ENCODE peak calls at places on chromosomes 3 and 15, in seven cellular contexts. R, C, J, I, T, N and K are unnamed samples. For H3K4me1, the result is how much of the 10 kb centered on the place peaks cover.

GRCh38 chr3:150184426-150185071 is 213.9 kb upstream of the PFN2 start:
- DNase-seq in R (no peak), C (no peak), J (no peak), I (peak), T (no peak), N (no peak), K (no peak)

GRCh38 chr15:74642724-74643367 is 27.2 kb downstream of the CLK3 start:
- DNase-seq in R (peak), C (no peak), J (no peak), I (peak), T (no peak), N (no peak), K (peak)

GRCh38 chr15:50751394-50751793 is 14.1 kb downstream of the SPPL2A start:
- DNase-seq in R (no peak), C (no peak), J (no peak), I (no peak), T (no peak), N (no peak), K (no peak)

GRCh38 chr3:38843898-38844297 is 27.9 kb upstream of the SCN10A start:
- DNase-seq in R (no peak), C (no peak), J (no peak), I (peak), T (no peak), N (no peak), K (peak)

GRCh38 chr3:101203411-101203810 is 117.0 kb downstream of the IMPG2 start:
- DNase-seq in R (no peak), C (no peak), J (no peak), I (peak), T (no peak), N (no peak), K (no peak)

GRCh38 chr3:23809840-23810341 is 4.1 kb downstream of the UBE2E1 start:
- DNase-seq in R (no peak), C (no peak), J (no peak), I (no peak), T (no peak), N (peak), K (no peak)

GRCh38 chr3:149808209-149808829 is 4.7 kb upstream of the RNF13 start:
- DNase-seq in R (peak), C (peak), J (peak), I (peak), T (peak), N (peak), K (peak)

GRCh38 chr3:177041730-177042551 is 155.3 kb downstream of the TBL1XR1 start:
- DNase-seq in R (no peak), C (no peak), J (no peak), I (no peak), T (no peak), N (no peak), K (no peak)

GRCh38 chr3:191282262-191283215 is 46.7 kb upstream of the CCDC50 start:
- DNase-seq in R (no peak), C (no peak), J (no peak), I (no peak), T (no peak), N (no peak), K (no peak)

GRCh38 chr3:141998674-141999290 is 122.3 kb downstream of the ATP1B3 start:
- DNase-seq in R (no peak), C (no peak), J (no peak), I (peak), T (no peak), N (no peak), K (no peak)

GRCh38 chr3:139694542-139694941 is 16.8 kb upstream of the NMNAT3 start:
- DNase-seq in R (no peak), C (no peak), J (no peak), I (no peak), T (no peak), N (no peak), K (no peak)

GRCh38 chr3:127439621-127440020 is 150.9 kb downstream of the TPRA1 start:
- DNase-seq in R (no peak), C (no peak), J (no peak), I (no peak), T (no peak), N (no peak), K (no peak)

GRCh38 chr3:143041901-143042300 is 40.5 kb downstream of the U2SURP start:
- DNase-seq in R (no peak), C (no peak), J (no peak), I (no peak), T (no peak), N (no peak), K (no peak)

GRCh38 chr3:143040264-143040879 is 39.0 kb downstream of the U2SURP start:
- DNase-seq in R (no peak), C (no peak), J (no peak), I (peak), T (no peak), N (no peak), K (no peak)

DNA sequence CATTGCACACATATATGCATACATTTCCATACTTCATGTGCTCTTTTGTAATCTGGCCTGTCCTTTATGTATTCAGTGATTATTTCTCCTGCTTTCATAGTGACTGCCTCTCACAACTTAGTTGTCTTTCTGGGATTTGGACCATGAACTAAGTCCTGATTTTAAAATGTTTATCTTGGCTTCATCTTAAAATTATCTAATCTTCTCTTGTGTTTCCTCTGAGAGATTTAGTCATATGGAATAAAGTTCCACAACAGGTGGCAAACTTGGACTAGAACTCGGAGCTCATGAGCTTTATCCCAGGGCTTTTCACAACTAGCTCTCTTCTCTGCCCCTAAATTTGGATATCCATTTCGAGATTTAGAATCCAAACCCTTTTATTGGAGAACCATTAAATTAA is 44.3 kb downstream of the U2SURP start:
- DNase-seq in R (no peak), C (no peak), J (no peak), I (no peak), T (no peak), N (no peak), K (no peak)
- TF ChIP-seq CTCF in R (no peak), C (no peak), J (no peak), I (no peak), T (no peak), N (no peak), K (no peak)

GRCh38 chr15:66454143-66454542 is 43.4 kb downstream of the SNAPC5 start:
- DNase-seq in R (no peak), C (no peak), J (no peak), I (peak), T (no peak), N (no peak), K (no peak)
- H3K4me3 ChIP-seq in R (no peak), C (no peak), J (no peak), I (no peak), T (no peak), N (no peak), K (no peak)

GRCh38 chr3:69748503-69748902 is 9.2 kb downstream of the MITF start:
- DNase-seq in R (no peak), C (no peak), J (no peak), I (no peak), T (no peak), N (no peak), K (no peak)
- H3K4me1 ChIP-seq in R (half or more), C (half or more), J (under half), I (under half), T (under half), N (under half), K (under half)

GRCh38 chr15:31173790-31174450 is 72.4 kb upstream of the TRPM1 start:
- DNase-seq in R (no peak), C (no peak), J (no peak), I (no peak), T (no peak), N (no peak), K (no peak)

GRCh38 chr15:31169558-31169957 is 68.0 kb upstream of the TRPM1 start:
- DNase-seq in R (no peak), C (no peak), J (no peak), I (no peak), T (no peak), N (no peak), K (no peak)

GRCh38 chr15:31172606-31173005 is 71.1 kb upstream of the TRPM1 start:
- DNase-seq in R (no peak), C (no peak), J (no peak), I (no peak), T (no peak), N (no peak), K (no peak)

GRCh38 chr15:31175484-31175883 is 74.0 kb upstream of the TRPM1 start:
- DNase-seq in R (no peak), C (no peak), J (no peak), I (no peak), T (no peak), N (no peak), K (no peak)

DNA sequence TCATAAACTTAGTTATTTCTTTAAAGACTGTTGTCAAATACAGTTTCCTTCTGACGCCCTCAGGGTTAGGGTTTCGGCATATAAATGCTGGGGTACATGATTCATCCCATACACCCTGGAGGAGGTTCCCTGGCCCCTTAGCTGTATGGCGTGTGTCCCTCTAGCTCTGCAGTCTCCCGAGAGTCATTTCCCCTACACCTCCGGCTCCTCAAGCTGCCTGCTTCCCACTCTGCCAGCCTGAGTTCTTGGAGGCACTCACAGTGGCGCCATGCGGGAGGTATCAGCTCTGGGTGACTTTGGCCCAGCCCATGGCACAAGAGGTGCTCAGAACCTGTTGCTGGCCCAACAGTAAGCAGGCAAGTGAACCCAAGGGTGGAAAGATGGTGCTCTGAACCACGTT is 70.2 kb upstream of the TRPM1 start:
- DNase-seq in R (no peak), C (no peak), J (no peak), I (no peak), T (no peak), N (no peak), K (no peak)
- TF ChIP-seq CTCF in R (no peak), C (no peak), J (no peak), I (no peak), T (no peak), N (no peak), K (no peak)

GRCh38 chr3:197906850-197907187 is 43.2 kb upstream of the RPL35A start:
- DNase-seq in R (no peak), C (no peak), J (no peak), I (no peak), T (no peak), N (no peak), K (no peak)

GRCh38 chr3:197908957-197909701 is 40.9 kb upstream of the RPL35A start:
- DNase-seq in R (no peak), C (peak), J (no peak), I (peak), T (no peak), N (no peak), K (no peak)

GRCh38 chr3:197901626-197902025 is 48.4 kb upstream of the RPL35A start:
- DNase-seq in R (no peak), C (peak), J (no peak), I (no peak), T (no peak), N (no peak), K (no peak)

GRCh38 chr3:197907196-197907595 is 42.8 kb upstream of the RPL35A start:
- DNase-seq in R (no peak), C (no peak), J (no peak), I (peak), T (no peak), N (no peak), K (no peak)

GRCh38 chr3:197906023-197906849 is 43.8 kb upstream of the RPL35A start:
- DNase-seq in R (peak), C (peak), J (peak), I (peak), T (peak), N (peak), K (peak)
- H3K4me3 ChIP-seq in R (no peak), C (no peak), J (no peak), I (no peak), T (no peak), N (no peak), K (no peak)

GRCh38 chr15:26134812-26135211 is 271.7 kb upstream of the ATP10A start:
- DNase-seq in R (no peak), C (no peak), J (no peak), I (no peak), T (no peak), N (no peak), K (no peak)

GRCh38 chr15:26129852-26130251 is 266.7 kb upstream of the ATP10A start:
- DNase-seq in R (no peak), C (no peak), J (no peak), I (no peak), T (no peak), N (no peak), K (no peak)

GRCh38 chr15:26134152-26134551 is 271.0 kb upstream of the ATP10A start:
- DNase-seq in R (no peak), C (no peak), J (no peak), I (no peak), T (no peak), N (no peak), K (no peak)

GRCh38 chr15:26128611-26129140 is 265.5 kb upstream of the ATP10A start:
- DNase-seq in R (no peak), C (no peak), J (no peak), I (no peak), T (peak), N (no peak), K (no peak)

GRCh38 chr15:26132786-26133185 is 269.7 kb upstream of the ATP10A start:
- DNase-seq in R (no peak), C (no peak), J (no peak), I (no peak), T (no peak), N (no peak), K (no peak)
- H3K4me1 ChIP-seq in R (under half), C (under half), J (under half), I (under half), T (under half), N (under half), K (under half)

DNA sequence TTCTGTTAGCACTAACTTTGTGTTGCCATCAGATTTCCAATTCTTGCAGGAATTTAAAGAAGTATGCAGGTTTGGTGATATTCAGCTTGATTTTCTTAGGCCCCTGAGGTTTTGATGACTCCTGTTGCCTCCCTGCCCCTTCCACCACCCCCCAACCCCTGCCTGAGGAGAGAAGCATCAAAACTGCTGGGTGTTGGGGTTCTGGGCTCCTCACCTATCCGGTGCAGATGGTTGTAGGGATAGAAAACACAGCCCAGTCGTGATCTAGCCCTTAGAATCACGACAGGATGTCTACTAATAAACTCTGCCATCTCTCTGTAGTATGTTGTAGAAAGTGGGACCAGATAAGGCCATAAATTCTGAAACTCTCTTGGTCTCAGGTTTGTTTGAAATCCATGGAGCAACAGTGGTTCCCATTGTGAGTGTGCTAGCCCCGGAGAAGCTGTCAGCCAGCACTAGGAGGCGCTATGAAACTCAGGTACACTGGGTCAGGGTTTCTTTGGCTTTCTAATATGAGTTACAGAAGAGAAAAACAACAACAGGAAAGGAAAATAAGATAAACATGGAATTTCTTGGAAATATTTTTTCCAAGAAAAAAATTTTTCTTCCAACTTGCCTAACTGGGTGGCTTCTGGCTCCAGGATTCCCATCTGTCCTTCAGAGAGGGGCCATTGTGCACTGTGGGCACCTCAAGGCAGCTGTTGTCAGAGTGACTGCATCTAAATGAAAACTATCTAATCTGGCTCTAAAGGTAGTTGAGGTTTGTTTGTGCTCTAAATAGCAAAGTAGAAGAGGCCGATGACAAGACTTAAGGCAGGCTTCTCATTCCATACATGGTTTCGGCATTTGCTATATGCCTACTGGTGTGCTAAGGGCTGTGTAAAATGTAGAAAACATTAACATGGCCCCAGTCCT is 8.7 kb downstream of the SRP14 start:
- DNase-seq in R (peak), C (no peak), J (peak), I (peak), T (peak), N (peak), K (no peak)
- TF ChIP-seq CTCF in R (peak), C (peak), J (peak), I (peak), T (peak), N (peak), K (peak)

DNA sequence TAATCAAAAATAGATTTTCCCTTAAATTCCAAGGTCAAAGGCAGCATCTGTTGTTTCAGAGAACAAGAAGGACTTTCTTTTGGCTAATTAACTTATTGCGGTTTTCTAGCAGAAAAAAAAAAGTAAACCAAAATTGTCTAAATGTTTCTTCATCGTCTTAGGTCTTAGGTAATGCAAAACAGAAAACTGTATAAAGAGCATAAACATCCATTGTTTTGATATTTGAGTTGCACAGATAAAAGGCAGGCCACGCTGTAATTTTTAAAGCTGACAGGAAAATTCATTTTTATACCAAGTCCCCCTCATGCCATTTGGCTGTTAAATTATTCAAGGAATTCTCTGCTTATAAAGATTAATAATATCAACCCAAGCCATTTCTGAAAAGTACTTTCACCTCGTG is 139.0 kb downstream of the TNIK start:
- DNase-seq in R (no peak), C (no peak), J (no peak), I (no peak), T (no peak), N (no peak), K (no peak)
- H3K4me3 ChIP-seq in R (no peak), C (no peak), J (no peak), I (no peak), T (no peak), N (no peak), K (no peak)

GRCh38 chr3:8727793-8728517 is 5.6 kb upstream of the CAV3 start:
- DNase-seq in R (no peak), C (no peak), J (no peak), I (no peak), T (no peak), N (no peak), K (no peak)
- H3K4me1 ChIP-seq in R (under half), C (under half), J (under half), I (under half), T (under half), N (under half), K (under half)